ENCODE peak calls at places on chromosomes 2 and 18, in nine cellular contexts. K is heart right ventricle, H is mammary epithelial cell, G is HCT116, N is AG04450, X is astrocyte of the spinal cord, R is fibroblast of lung, Y is K562, V is transverse colon. E is an unnamed sample.

GRCh38 chr2:63432373-63432772 is 155.9 kb downstream of the WDPCP start:
- DNase-seq in K (no peak), H (no peak), G (no peak), N (peak; percentile 20), X (peak; percentile 45), R (peak; percentile 23), Y (no peak), V (no peak), E (no peak)

GRCh38 chr2:160666019-160666676 is 172.5 kb upstream of the RBMS1 start:
- DNase-seq in K (peak; percentile 42), H (peak; percentile 97), G (peak; percentile 77), N (peak; percentile 82), X (peak; percentile 99), R (peak; percentile 99), Y (no peak), V (no peak), E (peak; percentile 95)

GRCh38 chr2:19955544-19956422 is 34.1 kb downstream of the WDR35 start:
- DNase-seq in K (peak; percentile 54), H (peak; percentile 49), G (peak; percentile 65), N (peak; percentile 48), X (peak; percentile 75), R (peak; percentile 85), Y (peak; percentile 71), V (peak; percentile 44), E (peak; percentile 72)

GRCh38 chr2:47172156-47172921 is 17.2 kb upstream of the STPG4 start:
- DNase-seq in K (no peak), H (no peak), G (no peak), N (no peak), X (no peak), R (no peak), Y (no peak), V (no peak), E (no peak)

GRCh38 chr2:201182650-201183372 is at the start of gene CASP10:
- DNase-seq in K (no peak), H (peak; percentile 82), G (peak; percentile 53), N (no peak), X (peak; percentile 19), R (peak; percentile 57), Y (peak; percentile 83), V (peak; percentile 41), E (no peak)

GRCh38 chr18:47999801-48000248 is 69.4 kb upstream of the SMAD2 start:
- DNase-seq in K (no peak), H (no peak), G (no peak), N (no peak), X (no peak), R (no peak), Y (peak; percentile 10), V (no peak), E (no peak)

GRCh38 chr2:72134408-72134996 is 13.2 kb downstream of the CYP26B1 start:
- DNase-seq in K (no peak), H (no peak), G (no peak), N (no peak), X (no peak), R (no peak), Y (no peak), V (no peak), E (no peak)

GRCh38 chr18:76441002-76441667 is 53.9 kb downstream of the ZNF516 start:
- DNase-seq in K (no peak), H (no peak), G (no peak), N (no peak), X (no peak), R (no peak), Y (no peak), V (no peak), E (no peak)

GRCh38 chr2:28566441-28567075 is 70.7 kb downstream of the PLB1 start:
- DNase-seq in K (peak; percentile 83), H (peak; percentile 70), G (peak; percentile 60), N (peak; percentile 61), X (peak; percentile 88), R (peak; percentile 79), Y (peak; percentile 94), V (peak; percentile 88), E (peak; percentile 65)

GRCh38 chr2:216339456-216340279 is 32.6 kb downstream of the MARCHF4 start:
- DNase-seq in K (peak; percentile 68), H (no peak), G (no peak), N (peak; percentile 59), X (peak; percentile 76), R (peak; percentile 73), Y (no peak), V (no peak), E (no peak)

GRCh38 chr2:135732561-135732960 is 9.1 kb upstream of the UBXN4 start:
- DNase-seq in K (no peak), H (no peak), G (no peak), N (no peak), X (no peak), R (no peak), Y (no peak), V (no peak), E (no peak)

GRCh38 chr2:144890828-144891227 is 370.9 kb upstream of the ZEB2 start:
- DNase-seq in K (no peak), H (peak; percentile 40), G (peak; percentile 37), N (no peak), X (peak; percentile 31), R (peak; percentile 56), Y (peak; percentile 66), V (no peak), E (peak; percentile 18)

GRCh38 chr2:88697361-88698026 is 6.0 kb downstream of the RPIA start:
- DNase-seq in K (no peak), H (no peak), G (no peak), N (no peak), X (no peak), R (no peak), Y (no peak), V (no peak), E (no peak)

GRCh38 chr2:88694015-88694414 is 2.5 kb downstream of the RPIA start:
- DNase-seq in K (peak; percentile 10), H (no peak), G (no peak), N (no peak), X (no peak), R (no peak), Y (no peak), V (no peak), E (no peak)

GRCh38 chr2:88698027-88698413 is 6.5 kb downstream of the RPIA start:
- DNase-seq in K (no peak), H (no peak), G (no peak), N (no peak), X (no peak), R (peak; percentile 9), Y (no peak), V (no peak), E (no peak)

GRCh38 chr2:88698498-88699233 is 7.2 kb downstream of the RPIA start:
- DNase-seq in K (no peak), H (no peak), G (no peak), N (no peak), X (no peak), R (no peak), Y (no peak), V (peak; percentile 74), E (no peak)
- H3K4me3 ChIP-seq in K (no peak overlapping the region), H (no peak overlapping the region), G (no peak overlapping the region), N (no peak overlapping the region), X (no peak overlapping the region), R (no peak overlapping the region), Y (no peak overlapping the region), V (no peak overlapping the region), E (no peak overlapping the region)

DNA sequence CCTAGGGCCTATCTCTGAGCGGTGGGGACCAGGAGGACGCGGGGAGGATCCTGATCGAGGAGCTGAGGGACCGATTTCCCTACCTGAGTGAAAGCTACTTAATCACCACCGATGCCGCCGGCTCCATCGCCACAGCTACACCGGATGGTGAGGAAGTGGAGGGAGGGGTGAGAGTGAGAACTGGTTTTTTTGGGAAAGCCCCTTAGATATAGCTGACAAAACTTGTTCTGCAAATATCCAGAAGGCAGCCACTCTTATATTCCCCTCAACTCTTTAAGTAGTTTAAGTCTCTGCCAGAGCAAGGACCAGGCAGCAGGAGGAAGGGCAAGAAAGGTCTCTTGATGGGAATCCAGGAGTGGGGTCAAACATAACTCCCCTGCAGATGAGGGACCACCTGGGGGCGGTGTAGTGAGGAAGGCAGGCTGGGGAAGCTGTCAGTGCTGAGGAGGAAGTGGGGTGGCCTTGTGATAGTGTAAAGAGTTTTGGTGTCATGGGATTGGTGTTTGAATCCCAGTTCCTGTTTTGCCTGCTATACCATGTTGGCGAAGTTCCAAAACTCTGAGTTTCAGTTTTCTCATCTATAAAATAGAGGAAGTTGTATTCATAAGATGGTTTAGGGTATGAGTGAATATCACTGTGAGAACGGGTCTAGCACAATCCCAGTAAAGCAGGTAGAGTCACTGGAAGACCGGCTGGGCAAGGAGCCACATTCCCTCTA is 3.4 kb downstream of the NAGK start:
- DNase-seq in K (peak; percentile 24), H (peak; percentile 40), G (no peak), N (no peak), X (no peak), R (no peak), Y (peak; percentile 36), V (peak; percentile 46), E (no peak)
- TF ChIP-seq CTCF in K (no peak), H (no peak), G (no peak), N (peak; percentile 2), X (no peak), R (no peak), Y (peak; percentile 2), V (no peak), E (no peak)

GRCh38 chr2:177256026-177256425 is 8.5 kb downstream of the NFE2L2 start:
- DNase-seq in K (no peak), H (no peak), G (no peak), N (no peak), X (no peak), R (no peak), Y (no peak), V (no peak), E (no peak)

GRCh38 chr2:177256695-177257094 is 7.8 kb downstream of the NFE2L2 start:
- DNase-seq in K (no peak), H (no peak), G (no peak), N (no peak), X (no peak), R (no peak), Y (no peak), V (no peak), E (no peak)

GRCh38 chr2:177260398-177260797 is 4.1 kb downstream of the NFE2L2 start:
- DNase-seq in K (no peak), H (no peak), G (no peak), N (no peak), X (no peak), R (no peak), Y (no peak), V (no peak), E (no peak)

GRCh38 chr2:177257471-177257870 is 7.1 kb downstream of the NFE2L2 start:
- DNase-seq in K (no peak), H (no peak), G (no peak), N (no peak), X (no peak), R (no peak), Y (no peak), V (no peak), E (no peak)

DNA sequence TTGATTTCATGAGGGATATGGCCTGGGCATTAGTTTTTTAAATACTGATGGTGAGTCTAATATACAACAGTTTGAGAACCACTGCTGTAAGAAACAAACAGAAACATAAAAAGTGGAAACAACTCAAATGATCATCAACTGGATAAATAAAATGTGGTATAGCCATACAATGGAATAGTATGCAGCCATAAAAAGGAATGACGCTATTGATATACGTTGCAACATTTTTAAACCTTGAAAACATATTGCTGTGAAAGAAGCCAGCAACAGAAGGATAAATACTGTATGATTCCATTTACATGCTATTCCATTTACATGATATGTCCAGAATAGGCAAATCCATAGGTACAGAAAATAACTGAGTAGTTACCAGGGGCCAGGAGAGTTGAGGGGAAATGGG is 6.5 kb downstream of the NFE2L2 start:
- DNase-seq in K (no peak), H (no peak), G (no peak), N (no peak), X (no peak), R (no peak), Y (no peak), V (no peak), E (no peak)
- H3K4me3 ChIP-seq in K (no peak overlapping the region), H (no peak overlapping the region), G (no peak overlapping the region), N (no peak overlapping the region), X (no peak overlapping the region), R (no peak overlapping the region), Y (no peak overlapping the region), V (no peak overlapping the region), E (no peak overlapping the region)

GRCh38 chr18:46190667-46191066 is 86.5 kb downstream of the HAUS1 start:
- DNase-seq in K (no peak), H (no peak), G (no peak), N (no peak), X (no peak), R (no peak), Y (no peak), V (no peak), E (no peak)
- TF ChIP-seq CTCF in K (no peak), H (no peak), G (no peak), N (no peak), X (no peak), R (no peak), Y (no peak), V (no peak), E (no peak)